ENCODE peak calls at places on chromosomes 11 and 22, in five cellular contexts. J, N, W, C and P are unnamed samples.

GRCh38 chr22:40487663-40488249 is 117.4 kb downstream of the SGSM3 start:
- DNase-seq in W (no peak), J (peak), C (peak), N (no peak), P (no peak)

GRCh38 chr11:103413266-103413888 is 304.2 kb downstream of the DYNC2H1 start:
- DNase-seq in W (no peak), N (no peak), J (no peak), C (no peak), P (no peak)

GRCh38 chr11:15202626-15203025 is 87.9 kb downstream of the INSC start:
- DNase-seq in N (no peak), W (no peak), J (no peak), C (no peak), P (no peak)

GRCh38 chr11:14625804-14626203 is 17.8 kb upstream of the PDE3B start:
- DNase-seq in J (no peak), W (no peak), C (no peak), N (no peak), P (no peak)

GRCh38 chr22:30206964-30207363 is 39.6 kb downstream of the LIF start:
- DNase-seq in W (no peak), N (peak), J (peak), C (peak), P (peak)

GRCh38 chr11:819129-819931 is 616 bp downstream of the PNPLA2 start:
- DNase-seq in C (peak), N (peak), W (peak), J (peak), P (peak)

GRCh38 chr11:842370-843002 is at the start of the genes POLR2L and TSPAN4:
- DNase-seq in C (peak), J (peak), W (peak), N (peak), P (peak)

GRCh38 chr11:17734986-17735822 is 623 bp downstream of the KCNC1 start:
- DNase-seq in W (peak), C (peak), N (peak), J (peak), P (peak)

GRCh38 chr22:29938285-29938693 is 55.3 kb downstream of the MTMR3 start:
- DNase-seq in C (peak), N (no peak), W (no peak), J (no peak), P (no peak)

GRCh38 chr11:29564501-29564900 is 452.3 kb downstream of the KCNA4 start:
- DNase-seq in N (no peak), J (no peak), C (no peak), W (no peak), P (no peak)

GRCh38 chr11:68300076-68300830 is 12.1 kb upstream of the LRP5 start:
- DNase-seq in N (no peak), C (no peak), J (no peak), W (no peak), P (no peak)

GRCh38 chr11:68950268-68950667 is 30.5 kb downstream of the MRGPRD start:
- DNase-seq in C (peak), W (no peak), J (peak), N (no peak), P (peak)

GRCh38 chr11:69017951-69018350 is 4.9 kb upstream of the MRGPRF start:
- DNase-seq in C (no peak), N (no peak), J (no peak), W (no peak), P (no peak)

GRCh38 chr11:71103266-71103665 is 149.1 kb downstream of the SHANK2 start:
- DNase-seq in J (no peak), W (no peak), C (no peak), N (no peak), P (no peak)

GRCh38 chr11:47541070-47541469 is 11.9 kb downstream of the CELF1 start:
- DNase-seq in C (no peak), N (no peak), J (no peak), W (no peak), P (no peak)

GRCh38 chr11:18772211-18772610 is 19.4 kb downstream of the PTPN5 start:
- DNase-seq in N (no peak), J (peak), C (no peak), W (no peak), P (no peak)

GRCh38 chr11:78560826-78561484 is 13.7 kb downstream of the NARS2 start:
- DNase-seq in J (peak), W (no peak), C (peak), N (no peak), P (no peak)

GRCh38 chr11:60866911-60867870 is at the start of gene ZP1:
- DNase-seq in W (no peak), N (no peak), J (no peak), C (peak), P (peak)